ENCODE peak calls at places on chromosomes 12 and 14, in four cellular contexts. U, S, D and J are unnamed samples.

GRCh38 chr14:103657466-103657865 is 28.5 kb downstream of the KLC1 start:
- DNase-seq in U (no peak), S (no peak), D (peak; percentile 44), J (no peak)

GRCh38 chr14:20970983-20971704 is 15.9 kb downstream of the RNASE2 start:
- DNase-seq in U (peak; percentile 89), S (peak; percentile 84), D (peak; percentile 69), J (peak; percentile 86)

GRCh38 chr14:49173765-49174373 is 412.3 kb downstream of the RPS29 start:
- DNase-seq in U (peak; percentile 76), S (peak; percentile 77), D (peak; percentile 16), J (peak; percentile 72)

GRCh38 chr12:93704122-93704521 is 26.9 kb downstream of the CRADD start:
- DNase-seq in U (no peak), S (peak; percentile 37), D (no peak), J (no peak)

GRCh38 chr14:72565917-72566316 is 328.0 kb downstream of the DPF3 start:
- DNase-seq in U (no peak), S (no peak), D (no peak), J (no peak)

GRCh38 chr12:2649201-2650030 is 145.4 kb upstream of the FKBP4 start:
- DNase-seq in U (no peak), S (no peak), D (no peak), J (no peak)

GRCh38 chr12:29157486-29157946 is 8.4 kb downstream of the FAR2 start:
- DNase-seq in U (no peak), S (no peak), D (no peak), J (no peak)

GRCh38 chr14:76919431-76919810 is 93.2 kb downstream of the LRRC74A start:
- DNase-seq in U (no peak), S (peak; percentile 18), D (no peak), J (no peak)

GRCh38 chr12:8699714-8700113 is 1.9 kb downstream of the RIMKLB start:
- DNase-seq in U (peak; percentile 26), S (no peak), D (no peak), J (no peak)

GRCh38 chr14:22794533-22794932 is 20.7 kb downstream of the SLC7A7 start:
- DNase-seq in U (peak; percentile 68), S (no peak), D (no peak), J (no peak)

GRCh38 chr14:24179961-24180726 is 8.3 kb downstream of the REC8 start:
- DNase-seq in U (no peak), S (peak; percentile 39), D (peak; percentile 27), J (no peak)

GRCh38 chr12:6450091-6450868 is 1.6 kb upstream of the TAPBPL start:
- DNase-seq in U (no peak), S (no peak), D (no peak), J (no peak)

GRCh38 chr14:69084023-69084422 is 68.9 kb downstream of the DCAF5 start:
- DNase-seq in U (no peak), S (no peak), D (no peak), J (no peak)

GRCh38 chr12:48824905-48825304 is 6.6 kb downstream of the CACNB3 start:
- DNase-seq in U (no peak), S (no peak), D (no peak), J (no peak)

GRCh38 chr12:48827026-48827425 is 8.7 kb downstream of the CACNB3 start:
- DNase-seq in U (no peak), S (no peak), D (no peak), J (no peak)

GRCh38 chr12:48827513-48828096 is 9.3 kb downstream of the CACNB3 start:
- DNase-seq in U (no peak), S (no peak), D (no peak), J (no peak)

GRCh38 chr12:48828293-48828692 is 10.0 kb downstream of the CACNB3 start:
- DNase-seq in U (no peak), S (no peak), D (no peak), J (no peak)

GRCh38 chr12:48826209-48826855 is 8.0 kb downstream of the CACNB3 start:
- DNase-seq in U (no peak), S (peak; percentile 87), D (no peak), J (no peak)
- TF ChIP-seq CTCF in U (no peak), S (no peak), D (no peak), J (no peak)

DNA sequence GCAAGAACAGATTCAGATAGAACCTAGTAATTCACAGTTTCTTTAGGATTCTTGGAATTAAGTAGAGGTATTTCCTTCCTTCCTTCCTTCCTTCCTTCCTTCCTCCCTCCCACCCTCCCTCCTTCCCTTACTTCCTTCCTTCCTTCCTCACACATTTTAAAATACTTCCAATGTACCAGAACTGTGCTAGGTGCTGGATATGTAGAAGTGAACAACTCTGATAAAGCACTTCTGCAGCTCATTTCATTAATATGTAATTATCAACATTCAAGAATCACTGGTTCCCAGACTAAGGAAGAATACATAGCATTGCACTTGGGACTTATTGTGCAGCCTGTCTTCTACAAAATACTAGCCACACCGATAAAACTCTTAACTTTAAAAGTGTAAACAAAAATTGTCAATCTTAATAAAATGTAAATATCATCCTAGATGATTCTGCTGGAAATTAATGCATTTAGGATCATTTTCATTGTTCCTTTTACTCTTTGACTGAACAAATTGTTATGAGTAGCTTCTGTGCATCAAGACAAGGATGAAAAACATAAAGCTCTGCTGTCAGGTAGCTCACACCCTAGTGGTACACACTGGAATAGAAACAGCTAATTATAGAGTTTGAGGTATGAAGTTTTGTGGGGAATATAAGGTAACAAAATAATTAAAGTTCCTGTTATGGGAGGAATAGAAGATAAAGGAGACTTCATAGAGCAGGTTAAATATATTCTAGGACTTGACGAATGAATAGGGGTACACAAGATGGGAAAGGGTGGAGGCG is 99.9 kb upstream of the MYF6 start:
- DNase-seq in U (no peak), S (peak; percentile 14), D (no peak), J (no peak)
- TF ChIP-seq CTCF in U (no peak), S (peak; percentile 51), D (peak; percentile 15), J (no peak)

GRCh38 chr12:119649202-119649808 is 18.6 kb upstream of the PRKAB1 start:
- DNase-seq in U (peak; percentile 18), S (peak; percentile 15), D (no peak), J (no peak)
- TF ChIP-seq CTCF in U (peak; percentile 78), S (peak; percentile 60), D (peak; percentile 58), J (peak; percentile 88)

GRCh38 chr14:94116701-94117100 is 6.2 kb downstream of the IFI27 start:
- DNase-seq in U (no peak), S (no peak), D (no peak), J (no peak)
- TF ChIP-seq CTCF in U (no peak), S (no peak), D (no peak), J (no peak)

GRCh38 chr12:132322206-132323132 is 6.9 kb downstream of the GALNT9 start:
- DNase-seq in U (no peak), S (no peak), D (no peak), J (no peak)
- TF ChIP-seq CTCF in U (no peak), S (no peak), D (no peak), J (no peak)

GRCh38 chr12:26046203-26046602 is 78.6 kb downstream of the BHLHE41 start:
- DNase-seq in U (no peak), S (no peak), D (no peak), J (no peak)

GRCh38 chr12:26044007-26044394 is 80.8 kb downstream of the BHLHE41 start:
- DNase-seq in U (no peak), S (no peak), D (no peak), J (no peak)

GRCh38 chr12:26043139-26044006 is 81.5 kb downstream of the BHLHE41 start:
- DNase-seq in U (no peak), S (no peak), D (no peak), J (no peak)

GRCh38 chr12:26042645-26043044 is 82.2 kb downstream of the BHLHE41 start:
- DNase-seq in U (no peak), S (no peak), D (no peak), J (no peak)

GRCh38 chr12:26044592-26044991 is 80.2 kb downstream of the BHLHE41 start:
- DNase-seq in U (no peak), S (no peak), D (no peak), J (no peak)
- TF ChIP-seq CTCF in U (no peak), S (no peak), D (no peak), J (no peak)

GRCh38 chr14:94880805-94881204 is 110.9 kb upstream of the GSC start:
- DNase-seq in U (no peak), S (no peak), D (no peak), J (no peak)
- TF ChIP-seq CTCF in U (no peak), S (no peak), D (no peak), J (no peak)

DNA sequence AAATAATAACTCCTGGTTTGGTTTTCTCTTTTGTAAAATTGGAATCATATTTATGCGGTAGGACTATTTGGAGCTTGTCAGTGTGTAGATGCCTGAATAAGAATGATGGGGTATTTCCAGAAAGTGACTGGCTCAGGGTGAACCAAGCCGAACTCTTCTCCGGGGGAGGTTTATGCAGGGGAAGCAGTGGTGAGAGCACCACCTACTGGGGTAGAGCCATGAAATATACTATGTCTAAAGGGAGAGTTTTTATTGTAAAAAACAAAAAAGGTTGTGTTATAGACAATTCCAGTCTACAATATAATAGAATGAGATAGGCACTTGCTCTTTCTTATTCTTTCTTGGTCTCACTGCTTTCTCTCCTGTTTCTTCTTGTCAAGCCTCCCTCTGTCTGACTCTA is 222.9 kb upstream of the SLC16A7 start:
- DNase-seq in U (no peak), S (peak; percentile 42), D (peak; percentile 1), J (peak; percentile 9)
- TF ChIP-seq CTCF in U (no peak), S (peak; percentile 45), D (peak; percentile 58), J (no peak)

GRCh38 chr12:68871396-68871795 is 61.6 kb downstream of the CPM start:
- DNase-seq in U (no peak), S (no peak), D (no peak), J (no peak)

GRCh38 chr12:68873316-68873715 is 59.7 kb downstream of the CPM start:
- DNase-seq in U (no peak), S (no peak), D (no peak), J (no peak)

GRCh38 chr12:68870011-68870410 is 62.0 kb downstream of the MDM2 start:
- DNase-seq in U (no peak), S (no peak), D (no peak), J (no peak)

GRCh38 chr12:68870443-68870842 is 62.5 kb downstream of the MDM2 start:
- DNase-seq in U (no peak), S (no peak), D (no peak), J (no peak)

GRCh38 chr12:68871899-68872298 is 61.1 kb downstream of the CPM start:
- DNase-seq in U (peak; percentile 23), S (peak; percentile 51), D (no peak), J (peak; percentile 41)
- TF ChIP-seq CTCF in U (peak; percentile 28), S (peak; percentile 53), D (peak; percentile 40), J (peak; percentile 31)